ENCODE peak calls at places on chromosome 7, in five cellular contexts. N, Q, H, U and P are unnamed samples.

GRCh38 chr7:131556912-131557457 is 557 bp upstream of the PODXL start:
- DNase-seq in U (no peak), H (no peak), N (no peak), Q (no peak), P (no peak)

GRCh38 chr7:65438593-65438992 is 64.9 kb downstream of the ZNF92 start:
- DNase-seq in H (peak), U (no peak), N (no peak), Q (no peak), P (no peak)

GRCh38 chr7:50632561-50633413 is 67.6 kb upstream of the DDC start:
- DNase-seq in U (peak), Q (no peak), N (peak), H (peak), P (peak)

GRCh38 chr7:45147858-45148652 is 9.5 kb upstream of the RAMP3 start:
- DNase-seq in U (no peak), Q (no peak), H (no peak), N (no peak), P (no peak)

GRCh38 chr7:104627516-104627915 is 299.1 kb downstream of the LHFPL3 start:
- DNase-seq in N (no peak), H (no peak), U (no peak), Q (no peak), P (peak)

GRCh38 chr7:130141161-130141857 is 63.9 kb downstream of the TMEM209 start:
- DNase-seq in Q (no peak), H (no peak), U (no peak), N (peak), P (no peak)

GRCh38 chr7:41010418-41010817 is 692.5 kb downstream of the INHBA start:
- DNase-seq in U (no peak), H (no peak), N (no peak), Q (no peak), P (no peak)

GRCh38 chr7:78479348-78479747 is 680.8 kb downstream of the PHTF2 start:
- DNase-seq in U (no peak), N (no peak), H (no peak), Q (no peak), P (no peak)

GRCh38 chr7:95330194-95331003 is 6.1 kb upstream of the PON1 start:
- DNase-seq in Q (peak), H (no peak), U (no peak), N (no peak), P (peak)

GRCh38 chr7:50953303-50953702 is 170.6 kb upstream of the GRB10 start:
- DNase-seq in H (no peak), Q (no peak), U (no peak), N (no peak), P (no peak)

GRCh38 chr7:45638916-45639315 is 64.7 kb downstream of the ADCY1 start:
- DNase-seq in U (peak), H (no peak), N (no peak), Q (no peak), P (no peak)

GRCh38 chr7:118368958-118369357 is 144.5 kb downstream of the ANKRD7 start:
- DNase-seq in N (no peak), H (no peak), U (no peak), Q (no peak), P (no peak)

GRCh38 chr7:104136981-104137380 is 70.8 kb downstream of the ORC5 start:
- DNase-seq in H (no peak), N (no peak), U (no peak), Q (no peak), P (no peak)

GRCh38 chr7:34354906-34355305 is 303.1 kb upstream of the NPSR1 start:
- DNase-seq in Q (no peak), U (no peak), H (no peak), N (no peak), P (no peak)

GRCh38 chr7:101939136-101939695 is 121.8 kb downstream of the CUX1 start:
- DNase-seq in Q (no peak), H (no peak), U (no peak), N (no peak), P (no peak)

GRCh38 chr7:103632972-103633371 is 187.0 kb upstream of the SLC26A5 start:
- DNase-seq in Q (no peak), N (no peak), U (no peak), H (no peak), P (no peak)

GRCh38 chr7:81256991-81257390 is 338.1 kb upstream of the SEMA3C start:
- DNase-seq in H (no peak), N (no peak), U (peak), Q (no peak), P (no peak)

GRCh38 chr7:43791665-43792064 is 33.2 kb downstream of the BLVRA start:
- DNase-seq in Q (no peak), N (no peak), H (no peak), U (no peak), P (no peak)

GRCh38 chr7:36911788-36912187 is 187.5 kb upstream of the AOAH start:
- DNase-seq in Q (no peak), N (no peak), H (no peak), U (no peak), P (no peak)

GRCh38 chr7:42858570-42858969 is 53.3 kb downstream of the C7orf25 start:
- DNase-seq in N (no peak), Q (no peak), U (no peak), H (no peak), P (no peak)

GRCh38 chr7:69399038-69399800 is 199.1 kb upstream of the AUTS2 start:
- DNase-seq in N (peak), Q (no peak), U (no peak), H (no peak), P (no peak)

GRCh38 chr7:65475734-65476319 is 102.2 kb downstream of the ZNF92 start:
- DNase-seq in H (no peak), U (peak), N (no peak), Q (peak), P (no peak)

GRCh38 chr7:22723642-22724041 is 3.4 kb upstream of the IL6 start:
- DNase-seq in U (no peak), H (no peak), Q (no peak), N (no peak), P (no peak)

GRCh38 chr7:37952240-37952639 is 31.8 kb downstream of the EPDR1 start:
- DNase-seq in Q (no peak), N (no peak), U (no peak), H (no peak), P (no peak)

GRCh38 chr7:43485580-43485979 is 97.3 kb upstream of the STK17A start:
- DNase-seq in U (no peak), Q (no peak), H (no peak), N (no peak), P (no peak)

GRCh38 chr7:157358041-157358752 is 21.4 kb downstream of the DNAJB6 start:
- DNase-seq in H (no peak), U (no peak), N (no peak), Q (no peak), P (no peak)

GRCh38 chr7:7640221-7641128 is at the start of gene UMAD1:
- DNase-seq in N (peak), H (peak), U (peak), Q (peak), P (peak)

GRCh38 chr7:26506196-26506595 is 214.5 kb downstream of the SNX10 start:
- DNase-seq in Q (no peak), N (no peak), H (no peak), U (no peak), P (no peak)

GRCh38 chr7:107692501-107692900 is 31.9 kb downstream of the SLC26A4 start:
- DNase-seq in Q (no peak), N (no peak), U (no peak), H (no peak), P (no peak)

GRCh38 chr7:50303894-50304157 is 690 bp upstream of the IKZF1 start:
- DNase-seq in U (no peak), H (no peak), Q (no peak), N (peak), P (no peak)

GRCh38 chr7:144791488-144791887 is 44.4 kb downstream of the TPK1 start:
- DNase-seq in N (no peak), Q (no peak), U (no peak), H (no peak), P (no peak)

GRCh38 chr7:158087196-158087595 is 500.4 kb downstream of the PTPRN2 start:
- DNase-seq in H (no peak), Q (no peak), N (no peak), U (no peak), P (no peak)

GRCh38 chr7:20219446-20220292 is 2.5 kb upstream of the MACC1 start:
- DNase-seq in Q (peak), N (no peak), H (no peak), U (peak), P (no peak)

GRCh38 chr7:16564909-16565426 is 38.3 kb downstream of the LRRC72 start:
- DNase-seq in U (peak), N (peak), H (peak), Q (peak), P (peak)

GRCh38 chr7:135416431-135416830 is 93.5 kb downstream of the CNOT4 start:
- DNase-seq in U (no peak), H (no peak), Q (no peak), N (no peak), P (no peak)

GRCh38 chr7:135410546-135410942 is 99.4 kb downstream of the CNOT4 start:
- DNase-seq in Q (no peak), U (no peak), N (no peak), H (no peak), P (no peak)

GRCh38 chr7:135414208-135414607 is 95.7 kb downstream of the CNOT4 start:
- DNase-seq in H (no peak), Q (no peak), N (no peak), U (peak), P (no peak)

GRCh38 chr7:135411098-135411497 is 98.8 kb downstream of the CNOT4 start:
- DNase-seq in U (no peak), Q (no peak), H (no peak), N (no peak), P (no peak)

GRCh38 chr7:135414850-135415439 is 95.0 kb downstream of the CNOT4 start:
- DNase-seq in Q (no peak), H (peak), U (peak), N (peak), P (no peak)
- TF ChIP-seq JUND in Q (no peak), H (no peak), U (no peak), N (no peak), P (no peak)

DNA sequence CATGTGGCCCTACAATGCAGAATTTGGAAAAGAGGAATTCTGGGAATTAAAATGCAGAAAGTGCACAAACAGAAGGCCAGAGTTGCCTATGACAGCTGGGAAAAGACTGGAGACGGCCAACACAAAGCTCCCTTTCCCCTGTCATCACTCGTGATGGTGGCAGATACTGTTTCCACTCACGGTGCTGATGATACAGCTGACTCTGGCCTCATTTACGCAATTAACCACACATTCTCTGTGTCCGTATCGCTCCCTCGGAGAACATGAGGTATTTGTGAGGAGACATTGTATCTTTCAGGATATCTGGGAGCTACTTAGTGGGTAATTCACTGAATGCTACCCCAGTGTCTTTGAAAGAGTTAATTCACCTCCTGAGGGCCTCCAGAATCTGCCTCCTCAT is 172.8 kb downstream of the TAX1BP1 start:
- DNase-seq in H (no peak), U (no peak), Q (no peak), N (no peak), P (no peak)
- TF ChIP-seq JUND in H (no peak), U (no peak), Q (no peak), N (no peak), P (no peak)

DNA sequence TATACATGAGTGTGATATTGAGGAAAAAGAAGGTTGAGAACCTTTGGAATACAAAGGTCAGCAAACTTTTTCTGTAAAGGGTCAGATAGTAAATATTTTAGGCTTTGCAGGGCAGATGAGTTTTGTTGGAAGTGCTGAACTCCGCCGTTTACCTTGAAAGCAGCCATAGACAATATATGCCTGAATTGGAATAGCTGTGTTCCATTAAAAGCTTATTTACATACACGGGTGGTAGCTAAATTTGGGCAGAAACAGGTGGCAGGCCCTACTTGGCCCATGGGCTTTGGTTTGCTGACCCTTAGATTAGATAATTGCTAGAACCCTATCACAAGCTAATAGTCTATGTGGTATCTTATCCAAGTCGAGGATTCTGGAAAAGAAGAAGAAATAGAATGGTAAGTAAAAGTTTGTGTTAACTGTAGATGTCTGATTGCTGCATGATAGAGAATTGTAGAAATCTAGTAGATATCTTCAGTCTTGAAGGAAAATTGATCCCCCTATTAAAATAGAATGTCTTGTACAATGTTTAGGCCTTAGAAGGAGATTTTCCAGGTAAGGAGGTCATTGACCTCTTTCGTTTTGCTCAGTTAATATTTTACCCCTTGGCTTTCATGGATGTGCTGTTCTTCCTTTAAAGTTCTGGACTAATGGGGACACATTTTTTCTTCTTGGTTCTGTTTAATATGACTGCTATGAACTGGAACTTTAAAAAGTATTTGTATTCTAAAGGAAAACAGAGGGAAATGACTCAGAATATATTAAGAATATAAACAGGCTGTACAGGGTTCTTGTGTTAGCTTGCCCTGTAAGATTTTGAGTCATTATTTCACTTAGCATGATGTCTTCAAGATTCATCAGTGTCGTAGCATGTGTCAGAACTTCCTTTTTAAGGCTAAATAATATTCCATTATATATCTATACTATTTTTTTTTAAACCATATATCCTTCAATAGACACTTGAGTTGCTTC is 8.0 kb downstream of the RBM33 start:
- DNase-seq in H (no peak), U (no peak), N (no peak), Q (no peak), P (no peak)
- TF ChIP-seq JUND in H (no peak), U (no peak), N (no peak), Q (no peak), P (no peak)

DNA sequence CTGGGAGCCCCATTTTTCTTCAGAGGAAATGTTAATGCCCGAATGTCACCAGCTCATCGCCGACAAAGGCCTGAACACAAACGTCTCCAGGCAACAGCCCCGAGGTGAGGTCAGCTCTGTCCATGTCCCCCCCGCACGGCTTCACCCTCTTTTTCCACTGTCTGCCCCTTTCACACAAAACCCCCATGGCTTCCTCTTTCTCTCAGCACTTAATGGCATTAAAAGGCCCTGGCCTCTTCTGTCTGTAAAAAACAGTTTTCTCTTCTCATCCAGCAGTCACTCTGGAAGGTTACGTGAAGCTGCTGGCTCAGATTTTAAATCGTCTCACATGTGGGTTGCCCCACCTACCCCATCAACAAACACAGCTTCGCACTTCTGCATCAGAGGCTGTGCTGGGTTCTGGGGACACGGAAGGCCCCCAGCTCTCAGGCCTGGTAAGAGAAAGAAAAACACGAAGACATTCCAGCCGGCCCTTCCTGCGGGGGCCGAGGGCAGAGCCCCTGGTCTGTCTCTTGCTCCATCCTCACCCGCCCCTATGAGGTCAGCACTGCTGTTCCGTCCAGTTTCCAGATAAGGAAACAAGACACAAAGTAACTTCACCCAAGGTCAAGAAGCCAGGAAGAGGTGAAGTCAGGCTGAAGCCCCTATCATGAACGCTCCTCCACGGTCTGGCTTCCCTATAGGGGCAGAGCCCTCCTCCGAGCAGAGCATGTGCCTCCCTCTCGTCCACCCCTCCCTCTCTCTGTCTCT is 91.1 kb upstream of the PDGFA start:
- DNase-seq in Q (no peak), N (no peak), H (no peak), U (no peak), P (no peak)
- TF ChIP-seq JUND in Q (no peak), N (no peak), H (no peak), U (no peak), P (no peak)

DNA sequence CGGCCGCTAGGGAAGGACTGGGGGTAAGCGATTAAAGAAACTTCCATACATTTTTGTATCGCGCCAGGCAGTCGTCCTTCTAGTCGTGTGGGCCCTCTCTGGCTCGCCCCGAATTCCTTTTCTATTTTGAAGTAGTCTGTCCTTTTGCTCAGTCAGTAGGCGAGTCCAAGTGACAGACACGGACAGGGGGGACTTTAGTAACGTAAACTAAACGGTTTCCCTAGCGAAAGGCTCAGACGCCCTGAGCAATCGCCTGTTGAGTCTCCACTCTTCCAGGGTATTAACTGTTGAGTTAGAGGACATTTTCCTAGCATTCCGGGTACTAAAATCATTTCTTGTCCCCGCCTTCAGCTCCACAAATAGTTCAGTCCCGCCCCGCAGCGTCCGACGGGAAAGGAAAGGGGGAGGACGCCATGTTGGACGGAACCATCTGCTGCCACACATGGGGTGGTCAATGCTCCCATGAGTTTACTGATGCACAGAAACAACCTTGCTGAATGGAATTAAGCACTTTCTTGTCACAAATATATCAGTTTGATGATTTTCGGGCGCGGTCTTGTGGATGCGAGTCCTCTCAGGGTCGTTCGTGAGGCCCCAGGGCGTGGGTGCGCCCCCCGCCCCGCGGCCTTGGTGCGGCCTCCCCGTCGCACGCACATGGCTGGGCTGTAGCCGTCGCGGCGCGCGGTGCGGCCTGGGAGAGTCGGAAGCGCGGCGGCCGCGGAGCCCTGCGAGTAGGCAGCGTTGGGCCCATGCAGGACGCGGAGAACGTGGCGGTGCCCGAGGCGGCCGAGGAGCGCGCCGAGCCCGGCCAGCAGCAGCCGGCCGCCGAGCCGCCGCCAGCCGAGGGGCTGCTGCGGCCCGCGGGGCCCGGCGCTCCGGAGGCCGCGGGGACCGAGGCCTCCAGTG is at the start of gene EIF3B:
- DNase-seq in H (peak), Q (peak), U (peak), N (peak), P (peak)
- TF ChIP-seq JUND in H (no peak), Q (peak), U (no peak), N (peak), P (peak)